ENCODE peak calls at places on chromosomes 12 and 14, in five cellular contexts. One of them, this sample, is unnamed.

GRCh38 chr12:68521321-68521839 is 89.3 kb upstream of the RAP1B start:
- DNase-seq in stromal cell of bone marrow: peak
- DNase-seq in T-helper 1 cell: no peak
- DNase-seq in M059J: peak
- DNase-seq in IMR-90: peak
- DNase-seq in this sample: peak

GRCh38 chr14:74804219-74804825 is 41.2 kb downstream of the YLPM1 start:
- DNase-seq in stromal cell of bone marrow: peak
- DNase-seq in T-helper 1 cell: peak
- DNase-seq in M059J: peak
- DNase-seq in IMR-90: peak
- DNase-seq in this sample: no peak

GRCh38 chr12:91870872-91871707 is 274.6 kb downstream of the BTG1 start:
- DNase-seq in stromal cell of bone marrow: no peak
- DNase-seq in T-helper 1 cell: peak
- DNase-seq in M059J: no peak
- DNase-seq in IMR-90: no peak
- DNase-seq in this sample: no peak

GRCh38 chr14:67137744-67138371 is 51.4 kb upstream of the GARIN2 start:
- DNase-seq in stromal cell of bone marrow: peak
- DNase-seq in T-helper 1 cell: peak
- DNase-seq in M059J: peak
- DNase-seq in IMR-90: peak
- DNase-seq in this sample: no peak

GRCh38 chr12:14416658-14417057 is 51.2 kb downstream of the ATF7IP start:
- DNase-seq in stromal cell of bone marrow: peak
- DNase-seq in T-helper 1 cell: peak
- DNase-seq in M059J: peak
- DNase-seq in IMR-90: peak
- DNase-seq in this sample: no peak

GRCh38 chr14:59344711-59345455 is 120.3 kb downstream of the GPR135 start:
- DNase-seq in stromal cell of bone marrow: no peak
- DNase-seq in T-helper 1 cell: no peak
- DNase-seq in M059J: no peak
- DNase-seq in IMR-90: no peak
- DNase-seq in this sample: no peak

GRCh38 chr14:105069887-105070759 is 4.9 kb upstream of the GPR132 start:
- DNase-seq in stromal cell of bone marrow: no peak
- DNase-seq in T-helper 1 cell: peak
- DNase-seq in M059J: no peak
- DNase-seq in IMR-90: peak
- DNase-seq in this sample: no peak

GRCh38 chr12:53219956-53220856 is 11.8 kb downstream of the RARG start:
- DNase-seq in stromal cell of bone marrow: peak
- DNase-seq in T-helper 1 cell: peak
- DNase-seq in M059J: peak
- DNase-seq in IMR-90: peak
- DNase-seq in this sample: no peak

GRCh38 chr12:19474147-19474546 is 34.9 kb downstream of the AEBP2 start:
- DNase-seq in stromal cell of bone marrow: peak
- DNase-seq in T-helper 1 cell: no peak
- DNase-seq in M059J: no peak
- DNase-seq in IMR-90: no peak
- DNase-seq in this sample: no peak